ENCODE peak calls at places on chromosomes 3 and 15, in six cellular contexts. Y is CD4-positive, CD25-positive, alpha-beta regulatory T cell; W is CD8-positive, alpha-beta memory T cell; P is tibial artery; O is IMR-90; R is mammary epithelial cell. Q is an unnamed sample. For H3K27me3, the result is how much of the 10 kb centered on the place peaks cover.

GRCh38 chr3:188635258-188636038 is 481.5 kb downstream of the LPP start:
- DNase-seq in Y (no peak), W (no peak), P (no peak), O (peak), R (no peak), Q (no peak)

GRCh38 chr15:45187894-45188830 is at the start of gene SHF:
- DNase-seq in Y (peak), W (peak), P (peak), O (peak), R (no peak), Q (peak)

GRCh38 chr15:89814112-89814742 is 425 bp downstream of the ANPEP start:
- DNase-seq in Y (peak), W (no peak), P (no peak), O (no peak), R (no peak), Q (no peak)

GRCh38 chr3:43281020-43281419 is 5.3 kb upstream of the SNRK start:
- DNase-seq in Y (no peak), W (no peak), P (no peak), O (no peak), R (no peak), Q (no peak)

GRCh38 chr3:69505770-69506407 is 120.0 kb upstream of the FRMD4B start:
- DNase-seq in Y (no peak), W (no peak), P (no peak), O (no peak), R (no peak), Q (no peak)

GRCh38 chr3:141015486-141015885 is 35.7 kb upstream of the SPSB4 start:
- DNase-seq in Y (no peak), W (no peak), P (no peak), O (no peak), R (peak), Q (no peak)

GRCh38 chr3:59043391-59043790 is 6.4 kb downstream of the CFAP20DC start:
- DNase-seq in Y (no peak), W (no peak), P (no peak), O (no peak), R (no peak), Q (no peak)

GRCh38 chr15:91023720-91024119 is 1.3 kb upstream of the VPS33B start:
- DNase-seq in Y (no peak), W (no peak), P (no peak), O (no peak), R (no peak), Q (no peak)

GRCh38 chr15:47360296-47360695 is 357.0 kb upstream of the SEMA6D start:
- DNase-seq in Y (no peak), W (no peak), P (no peak), O (peak), R (no peak), Q (no peak)

GRCh38 chr3:148991219-148992026 is at the start of gene GYG1:
- DNase-seq in Y (peak), W (peak), P (peak), O (peak), R (peak), Q (peak)

GRCh38 chr15:89361451-89362202 is 27.0 kb upstream of the POLG start:
- DNase-seq in Y (peak), W (peak), P (peak), O (peak), R (peak), Q (peak)

GRCh38 chr3:39725321-39725720 is 84.1 kb upstream of the MYRIP start:
- DNase-seq in Y (no peak), W (no peak), P (no peak), O (no peak), R (no peak), Q (no peak)

GRCh38 chr3:89227218-89227617 is 119.8 kb downstream of the EPHA3 start:
- DNase-seq in Y (no peak), W (no peak), P (no peak), O (peak), R (no peak), Q (no peak)

GRCh38 chr3:60192297-60193114 is 1058.7 kb downstream of the FHIT start:
- DNase-seq in Y (peak), W (no peak), P (no peak), O (no peak), R (no peak), Q (no peak)

GRCh38 chr3:72391659-72392058 is 456.6 kb downstream of the SHQ1 start:
- DNase-seq in Y (no peak), W (no peak), P (no peak), O (no peak), R (no peak), Q (no peak)

GRCh38 chr3:195914648-195915473 is 6.5 kb upstream of the TNK2 start:
- DNase-seq in Y (peak), W (peak), P (peak), O (peak), R (peak), Q (peak)

GRCh38 chr3:124032351-124032880 is 40.5 kb upstream of the ROPN1 start:
- DNase-seq in Y (no peak), W (no peak), P (peak), O (no peak), R (no peak), Q (peak)
- H3K27me3 ChIP-seq in Y (under half), W (under half), P (under half), O (under half), R (under half), Q (under half)

GRCh38 chr3:190864002-190864401 is 1.5 kb upstream of the GMNC start:
- DNase-seq in Y (no peak), W (no peak), P (no peak), O (no peak), R (no peak), Q (no peak)
- H3K27me3 ChIP-seq in Y (under half), W (under half), P (under half), O (under half), R (under half), Q (under half)

DNA sequence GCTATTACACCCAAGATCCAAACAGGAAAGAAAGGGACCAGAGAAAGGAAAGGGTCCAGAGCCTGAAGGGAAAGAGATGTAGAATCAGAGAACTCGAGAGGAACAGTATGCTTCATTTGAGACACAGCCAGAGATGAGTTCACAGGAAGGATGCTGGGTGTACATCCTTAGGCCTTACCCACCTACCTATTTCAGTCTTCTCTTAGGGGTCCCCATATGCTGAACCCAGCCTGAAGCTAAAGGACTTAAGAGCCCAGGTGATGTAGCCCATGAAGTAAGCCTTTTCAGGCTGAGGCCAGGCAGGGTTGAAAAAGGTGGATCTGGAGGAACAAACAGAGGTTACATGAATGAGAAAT is 338.0 kb upstream of the KCNH8 start:
- DNase-seq in Y (no peak), W (no peak), P (no peak), O (no peak), R (no peak), Q (no peak)
- H3K27me3 ChIP-seq in Y (under half), W (under half), P (under half), O (under half), R (under half), Q (under half)

DNA sequence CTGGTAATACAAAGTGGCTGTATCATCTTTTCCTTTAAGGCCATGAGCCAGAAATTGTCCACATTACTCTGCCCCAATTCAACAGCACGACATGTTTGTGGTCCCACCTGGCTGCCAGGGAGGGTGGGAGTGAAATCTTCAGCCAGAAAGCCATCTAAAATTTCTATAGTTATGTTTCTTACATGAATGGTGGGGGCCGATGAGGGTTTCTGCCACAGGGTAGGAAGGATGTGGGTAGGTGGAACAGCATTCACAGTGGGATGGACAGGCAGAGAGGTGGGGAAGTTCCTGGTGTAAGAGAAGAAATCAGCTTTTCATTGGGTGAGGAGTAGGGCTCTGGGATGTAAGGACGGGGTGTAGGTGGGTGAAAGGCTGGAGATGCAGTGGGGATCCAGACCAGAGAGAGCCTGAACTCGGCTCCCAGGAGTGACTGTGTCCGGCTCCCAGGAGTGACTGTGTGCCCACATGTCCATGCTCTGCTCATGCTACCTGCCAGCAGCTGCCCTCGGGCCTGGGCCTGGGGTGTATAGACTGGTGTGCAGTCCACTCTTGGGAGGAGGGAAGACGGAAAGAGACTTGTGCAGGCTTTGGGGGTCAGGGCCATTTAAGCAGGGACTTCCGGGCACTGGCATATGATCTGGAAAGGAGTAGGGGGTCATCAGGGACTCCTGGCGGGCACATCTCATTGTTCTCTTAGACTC is 3.8 kb upstream of the FBLN2 start:
- DNase-seq in Y (no peak), W (no peak), P (no peak), O (no peak), R (no peak), Q (no peak)
- H3K27me3 ChIP-seq in Y (under half), W (under half), P (under half), O (under half), R (under half), Q (under half)

Q was measured in uterus.